ENCODE peak calls at places on chromosomes 11 and 22, in seven cellular contexts. K is upper lobe of left lung, I is suprapubic skin, W is ovary, Z is HCT116, P is IMR-90, R is adrenal gland. D is an unnamed sample.

GRCh38 chr22:46754110-46754799 is 8.2 kb upstream of the TBC1D22A start:
- DNase-seq in R (peak; percentile 99), I (peak; percentile 97), W (peak; percentile 78), Z (peak; percentile 90), P (peak; percentile 99), K (peak; percentile 61), D (peak; percentile 82)

GRCh38 chr22:21855715-21856114 is 11.7 kb downstream of the MAPK1 start:
- DNase-seq in Z (no peak), K (no peak), W (no peak), R (no peak), I (no peak), P (no peak), D (no peak)

GRCh38 chr11:113991170-113991569 is 16.3 kb downstream of the HTR3A start:
- DNase-seq in R (peak; percentile 22), W (no peak), Z (no peak), P (peak; percentile 8), K (no peak), I (no peak), D (no peak)

GRCh38 chr11:112564228-112564955 is 303.7 kb upstream of the PLET1 start:
- DNase-seq in Z (no peak), I (no peak), K (no peak), P (peak; percentile 79), R (peak; percentile 48), W (no peak), D (peak; percentile 35)

GRCh38 chr11:126407682-126408288 is 52.3 kb downstream of the ST3GAL4 start:
- DNase-seq in Z (no peak), R (no peak), I (no peak), W (no peak), P (no peak), K (no peak), D (no peak)

GRCh38 chr11:27717377-27717776 is 17.1 kb upstream of the BDNF start:
- DNase-seq in K (no peak), W (no peak), Z (no peak), P (no peak), R (no peak), I (no peak), D (no peak)

GRCh38 chr22:19143967-19144400 is 467 bp downstream of the ESS2 start:
- DNase-seq in W (no peak), K (no peak), I (no peak), P (peak; percentile 18), R (no peak), Z (no peak), D (no peak)

GRCh38 chr11:118892515-118892914 is 8.8 kb downstream of the CXCR5 start:
- DNase-seq in W (no peak), R (no peak), K (no peak), I (no peak), Z (no peak), P (no peak), D (no peak)

GRCh38 chr11:16942917-16943316 is 71.3 kb downstream of the PLEKHA7 start:
- DNase-seq in W (no peak), Z (no peak), R (no peak), I (no peak), P (no peak), K (no peak), D (no peak)

GRCh38 chr22:40326905-40327735 is 19.2 kb upstream of the ADSL start:
- DNase-seq in P (peak; percentile 67), I (no peak), W (no peak), R (no peak), K (no peak), Z (no peak), D (no peak)

DNA sequence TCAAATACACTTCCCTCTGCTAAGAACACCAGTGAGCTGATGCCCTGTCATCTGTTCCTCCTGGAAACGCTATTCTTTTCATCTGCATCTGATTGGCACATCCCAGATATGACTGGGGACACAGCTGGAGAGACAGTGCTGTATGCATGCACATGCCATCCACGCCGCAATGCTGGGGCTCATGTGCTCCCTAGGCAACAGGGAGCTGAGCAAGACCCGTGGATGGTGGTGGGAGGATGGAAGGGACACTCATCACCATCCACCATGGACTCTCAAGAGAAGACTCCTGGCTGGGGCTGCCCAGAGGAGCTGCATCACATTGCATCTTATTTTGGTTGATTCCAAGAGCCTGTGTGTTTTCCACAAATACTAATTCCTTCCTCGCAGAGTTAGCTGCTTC is 534.9 kb downstream of the OPCML start:
- DNase-seq in P (no peak), W (no peak), R (no peak), I (no peak), K (no peak), Z (no peak), D (no peak)
- TF ChIP-seq POLR2A in P (no peak), W (no peak), R (no peak), I (no peak), K (no peak), Z (no peak), D (no peak)

GRCh38 chr22:23079240-23079768 is 9.0 kb downstream of the GNAZ start:
- DNase-seq in K (no peak), R (no peak), Z (no peak), P (no peak), I (no peak), W (no peak), D (no peak)
- TF ChIP-seq POLR2A in K (no peak), R (no peak), Z (no peak), P (no peak), I (no peak), W (no peak), D (no peak)

GRCh38 chr11:63549411-63549810 is 12.8 kb downstream of the PLAAT4 start:
- DNase-seq in P (no peak), I (no peak), R (no peak), K (no peak), W (no peak), Z (no peak), D (no peak)

GRCh38 chr11:63543711-63544110 is 7.1 kb downstream of the PLAAT4 start:
- DNase-seq in W (no peak), Z (no peak), P (no peak), K (no peak), I (no peak), R (no peak), D (no peak)

GRCh38 chr11:63548178-63548577 is 11.6 kb downstream of the PLAAT4 start:
- DNase-seq in W (no peak), R (no peak), I (no peak), Z (no peak), P (no peak), K (no peak), D (no peak)

GRCh38 chr11:63551889-63552266 is 11.3 kb downstream of the PLAAT2 start:
- DNase-seq in Z (no peak), P (no peak), R (no peak), W (no peak), K (no peak), I (no peak), D (no peak)

DNA sequence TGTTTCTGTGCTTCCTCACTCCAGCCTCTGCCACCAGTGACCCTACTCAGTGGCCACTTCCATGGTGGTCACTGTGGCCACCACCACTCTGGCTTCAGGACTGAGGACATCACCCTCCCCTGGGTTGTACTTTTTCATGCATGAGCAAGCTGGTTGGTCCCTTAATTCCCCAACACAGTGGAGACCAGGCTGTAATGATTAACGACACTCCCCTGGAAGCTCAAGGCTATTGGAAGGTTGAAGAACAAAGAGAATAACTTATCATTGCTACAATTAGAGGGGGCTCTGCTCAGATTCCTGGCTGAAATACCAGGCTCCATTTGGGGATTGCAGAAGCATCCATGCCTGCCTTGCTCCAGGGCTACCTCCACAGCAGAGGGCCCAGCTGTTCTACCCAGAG is 10.5 kb downstream of the PLAAT4 start:
- DNase-seq in Z (no peak), R (no peak), K (no peak), P (no peak), I (no peak), W (no peak), D (no peak)
- TF ChIP-seq POLR2A in Z (no peak), R (no peak), K (no peak), P (no peak), I (no peak), W (no peak), D (no peak)

GRCh38 chr11:11978792-11979486 is 29.5 kb downstream of the DKK3 start:
- DNase-seq in R (peak; percentile 51), W (peak; percentile 82), I (no peak), P (peak; percentile 80), K (no peak), Z (no peak), D (peak; percentile 52)
- TF ChIP-seq POLR2A in R (no peak), W (peak; percentile 15), I (no peak), P (no peak), K (no peak), Z (no peak), D (no peak)

DNA sequence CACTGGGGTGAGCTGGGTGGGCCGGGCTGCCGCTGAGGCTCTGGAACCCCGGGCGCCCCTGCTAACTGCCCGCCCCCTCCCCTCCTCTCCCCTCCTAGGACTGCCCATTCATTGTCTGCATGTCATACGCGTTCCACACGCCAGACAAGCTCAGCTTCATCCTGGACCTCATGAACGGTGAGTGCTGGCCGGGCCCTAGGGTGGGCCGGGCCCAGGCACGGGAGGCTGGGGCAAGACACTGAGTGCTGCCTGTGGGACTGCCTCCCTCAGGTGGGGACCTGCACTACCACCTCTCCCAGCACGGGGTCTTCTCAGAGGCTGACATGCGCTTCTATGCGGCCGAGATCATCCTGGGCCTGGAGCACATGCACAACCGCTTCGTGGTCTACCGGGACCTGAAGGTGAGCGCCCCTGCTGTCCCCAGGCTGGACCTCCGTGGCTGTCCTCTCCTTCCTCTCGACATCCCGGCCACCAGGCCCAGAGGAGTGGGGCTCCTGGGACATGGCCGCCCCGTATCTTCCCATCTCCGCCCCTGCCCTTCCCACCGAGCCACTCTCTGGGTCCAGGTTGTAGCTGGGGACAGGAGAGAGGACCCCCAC is 7.5 kb upstream of the ANKRD13D start:
- DNase-seq in Z (no peak), W (no peak), P (no peak), I (peak; percentile 59), K (peak; percentile 46), R (no peak), D (no peak)
- TF ChIP-seq POLR2A in Z (no peak), W (no peak), P (no peak), I (no peak), K (no peak), R (no peak), D (no peak)

DNA sequence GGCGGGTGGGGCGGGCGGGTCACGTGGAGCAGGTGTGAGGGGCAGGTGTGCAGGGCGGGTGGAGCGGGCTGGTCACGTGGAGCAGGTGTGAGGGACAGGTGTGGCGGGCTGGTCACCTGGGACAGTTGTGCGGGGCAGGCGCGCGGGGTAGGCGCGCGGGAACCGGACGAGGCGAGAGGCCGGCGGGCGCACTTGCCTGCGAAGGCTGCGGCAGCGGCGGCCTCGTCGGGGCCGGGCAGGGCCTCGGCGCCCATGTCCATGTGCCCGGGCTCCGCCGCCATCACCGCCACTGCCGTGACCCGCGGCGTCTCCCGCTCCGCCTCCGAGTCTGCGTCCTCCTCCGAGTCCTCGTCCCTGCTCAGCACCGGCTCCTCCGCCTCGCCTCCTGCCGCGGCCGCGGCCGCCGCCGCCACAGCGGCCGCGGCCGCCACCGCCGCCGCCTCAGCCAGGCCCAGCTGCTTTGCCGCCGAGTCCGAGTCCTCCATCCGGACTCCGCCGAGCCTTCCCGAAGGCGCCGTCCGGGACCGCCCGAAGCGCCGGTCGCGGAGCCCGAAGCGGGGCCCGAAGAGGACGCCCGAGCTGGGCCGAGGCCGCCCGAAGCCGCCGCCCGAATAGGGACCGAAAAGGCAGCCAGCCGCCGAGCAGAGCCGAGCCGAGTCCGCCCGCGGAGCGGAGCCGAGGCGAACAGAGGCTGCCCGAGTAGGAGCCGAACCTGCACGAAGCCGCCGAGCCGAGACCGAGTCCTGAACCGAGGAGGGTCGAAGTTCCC is at the start of gene DEAF1:
- DNase-seq in I (peak; percentile 99), P (peak; percentile 96), K (peak; percentile 100), R (peak; percentile 98), Z (peak; percentile 96), W (peak; percentile 99), D (peak; percentile 97)
- TF ChIP-seq POLR2A in I (peak; percentile 15), P (no peak), K (peak; percentile 30), R (no peak), Z (peak; percentile 29), W (peak; percentile 13), D (no peak)

GRCh38 chr11:10450451-10451398 is 4.3 kb upstream of the AMPD3 start:
- DNase-seq in P (no peak), K (peak; percentile 93), R (peak; percentile 58), I (no peak), Z (peak; percentile 62), W (peak; percentile 21), D (peak; percentile 33)
- TF ChIP-seq POLR2A in P (no peak), K (peak; percentile 43), R (no peak), I (no peak), Z (peak; percentile 11), W (no peak), D (no peak)

D was measured in breast epithelium.